ENCODE peak calls at places on chromosomes 5 and 9, in seven cellular contexts. One of them, this sample, is unnamed.

GRCh38 chr5:66122379-66123034 is 21.6 kb upstream of the SREK1 start:
- DNase-seq in astrocyte of the cerebellum: no peak
- DNase-seq in PC-3: peak; percentile 48
- DNase-seq in fibroblast of mammary gland: peak; percentile 57
- DNase-seq in A549: no peak
- DNase-seq in breast epithelium: no peak
- DNase-seq in ascending aorta: no peak
- DNase-seq in this sample: no peak

GRCh38 chr9:8613346-8613825 is 813.8 kb upstream of the DMAC1 start:
- DNase-seq in fibroblast of mammary gland: peak; percentile 10
- DNase-seq in A549: no peak
- DNase-seq in PC-3: no peak
- DNase-seq in breast epithelium: no peak
- DNase-seq in astrocyte of the cerebellum: no peak
- DNase-seq in ascending aorta: no peak
- DNase-seq in this sample: no peak

GRCh38 chr5:145180341-145180740 is 654.8 kb downstream of the PRELID2 start:
- DNase-seq in astrocyte of the cerebellum: no peak
- DNase-seq in PC-3: no peak
- DNase-seq in ascending aorta: no peak
- DNase-seq in fibroblast of mammary gland: no peak
- DNase-seq in breast epithelium: no peak
- DNase-seq in A549: no peak
- DNase-seq in this sample: no peak

GRCh38 chr5:674630-675011 is 18.5 kb downstream of the TPPP start:
- DNase-seq in ascending aorta: no peak
- DNase-seq in A549: no peak
- DNase-seq in PC-3: peak; percentile 25
- DNase-seq in breast epithelium: peak; percentile 45
- DNase-seq in astrocyte of the cerebellum: no peak
- DNase-seq in fibroblast of mammary gland: no peak
- DNase-seq in this sample: no peak

GRCh38 chr9:16396389-16396788 is 474.1 kb downstream of the BNC2 start:
- DNase-seq in ascending aorta: no peak
- DNase-seq in fibroblast of mammary gland: peak; percentile 93
- DNase-seq in PC-3: no peak
- DNase-seq in astrocyte of the cerebellum: no peak
- DNase-seq in A549: no peak
- DNase-seq in breast epithelium: no peak
- DNase-seq in this sample: no peak

GRCh38 chr9:109802491-109802890 is 22.5 kb downstream of the PALM2AKAP2 start:
- DNase-seq in breast epithelium: no peak
- DNase-seq in ascending aorta: no peak
- DNase-seq in astrocyte of the cerebellum: no peak
- DNase-seq in PC-3: no peak
- DNase-seq in fibroblast of mammary gland: no peak
- DNase-seq in A549: no peak
- DNase-seq in this sample: no peak

GRCh38 chr5:122257000-122257399 is 55.0 kb upstream of the SNCAIP start:
- DNase-seq in ascending aorta: no peak
- DNase-seq in fibroblast of mammary gland: no peak
- DNase-seq in PC-3: no peak
- DNase-seq in breast epithelium: no peak
- DNase-seq in astrocyte of the cerebellum: no peak
- DNase-seq in A549: no peak
- DNase-seq in this sample: no peak

GRCh38 chr9:79195904-79196303 is 375.9 kb upstream of the TLE4 start:
- DNase-seq in astrocyte of the cerebellum: no peak
- DNase-seq in A549: no peak
- DNase-seq in ascending aorta: no peak
- DNase-seq in PC-3: no peak
- DNase-seq in fibroblast of mammary gland: peak; percentile 79
- DNase-seq in breast epithelium: no peak
- DNase-seq in this sample: no peak

GRCh38 chr9:101081641-101082040 is 53.1 kb downstream of the PLPPR1 start:
- DNase-seq in ascending aorta: no peak
- DNase-seq in breast epithelium: no peak
- DNase-seq in astrocyte of the cerebellum: no peak
- DNase-seq in PC-3: no peak
- DNase-seq in A549: no peak
- DNase-seq in fibroblast of mammary gland: no peak
- DNase-seq in this sample: no peak

GRCh38 chr9:13860019-13860418 is 453.9 kb downstream of the NFIB start:
- DNase-seq in ascending aorta: no peak
- DNase-seq in A549: no peak
- DNase-seq in breast epithelium: no peak
- DNase-seq in astrocyte of the cerebellum: no peak
- DNase-seq in PC-3: no peak
- DNase-seq in fibroblast of mammary gland: peak; percentile 97
- DNase-seq in this sample: no peak

GRCh38 chr5:122772446-122772845 is 2.4 kb upstream of the SNX2 start:
- DNase-seq in breast epithelium: no peak
- DNase-seq in fibroblast of mammary gland: no peak
- DNase-seq in ascending aorta: no peak
- DNase-seq in A549: no peak
- DNase-seq in PC-3: peak; percentile 46
- DNase-seq in astrocyte of the cerebellum: peak; percentile 41
- DNase-seq in this sample: no peak

GRCh38 chr5:8601831-8602354 is 732.9 kb downstream of the MTRR start:
- DNase-seq in PC-3: peak; percentile 93
- DNase-seq in breast epithelium: no peak
- DNase-seq in fibroblast of mammary gland: no peak
- DNase-seq in ascending aorta: no peak
- DNase-seq in A549: no peak
- DNase-seq in astrocyte of the cerebellum: no peak
- DNase-seq in this sample: no peak

GRCh38 chr5:1004598-1005361 is 3.8 kb upstream of the NKD2 start:
- DNase-seq in breast epithelium: peak; percentile 76
- DNase-seq in fibroblast of mammary gland: peak; percentile 54
- DNase-seq in A549: peak; percentile 76
- DNase-seq in astrocyte of the cerebellum: no peak
- DNase-seq in PC-3: peak; percentile 55
- DNase-seq in ascending aorta: peak; percentile 77
- DNase-seq in this sample: peak; percentile 70

DNA sequence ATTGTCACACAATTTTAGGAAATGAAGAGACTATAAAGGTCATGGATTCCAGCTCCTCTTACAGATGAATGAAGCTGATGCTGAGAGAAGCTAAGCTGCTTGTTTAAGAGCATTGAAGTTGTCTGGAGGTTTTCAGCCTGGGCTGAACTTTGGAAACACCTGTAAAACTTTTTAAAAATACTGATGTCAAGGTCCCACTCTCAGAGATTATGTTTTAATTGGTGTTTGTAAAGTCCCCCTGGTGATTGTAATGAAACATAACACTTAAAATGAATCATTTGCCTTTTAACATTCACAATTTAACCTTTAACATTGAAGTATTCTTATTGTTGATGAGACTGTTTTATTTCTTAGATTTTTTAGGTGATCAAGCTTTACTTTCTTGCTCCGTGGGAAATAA is 16.4 kb downstream of the RAD23B start:
- DNase-seq in A549: no peak
- DNase-seq in fibroblast of mammary gland: peak; percentile 21
- DNase-seq in breast epithelium: no peak
- DNase-seq in astrocyte of the cerebellum: no peak
- DNase-seq in ascending aorta: no peak
- DNase-seq in PC-3: peak; percentile 7
- DNase-seq in this sample: no peak
- TF ChIP-seq CTCF in A549: no peak
- TF ChIP-seq CTCF in fibroblast of mammary gland: peak; percentile 29
- TF ChIP-seq CTCF in breast epithelium: no peak
- TF ChIP-seq CTCF in astrocyte of the cerebellum: no peak
- TF ChIP-seq CTCF in ascending aorta: no peak
- TF ChIP-seq CTCF in PC-3: peak; percentile 44
- TF ChIP-seq CTCF in this sample: no peak

GRCh38 chr5:132754947-132755346 is 7.7 kb downstream of the CCNI2 start:
- DNase-seq in PC-3: peak; percentile 3
- DNase-seq in ascending aorta: no peak
- DNase-seq in breast epithelium: no peak
- DNase-seq in astrocyte of the cerebellum: no peak
- DNase-seq in fibroblast of mammary gland: peak; percentile 37
- DNase-seq in A549: peak; percentile 29
- DNase-seq in this sample: no peak

GRCh38 chr5:132752581-132753125 is 5.4 kb downstream of the CCNI2 start:
- DNase-seq in breast epithelium: no peak
- DNase-seq in fibroblast of mammary gland: no peak
- DNase-seq in A549: no peak
- DNase-seq in astrocyte of the cerebellum: no peak
- DNase-seq in PC-3: no peak
- DNase-seq in ascending aorta: no peak
- DNase-seq in this sample: no peak

GRCh38 chr5:132751971-132752580 is 4.8 kb downstream of the CCNI2 start:
- DNase-seq in fibroblast of mammary gland: no peak
- DNase-seq in astrocyte of the cerebellum: no peak
- DNase-seq in breast epithelium: no peak
- DNase-seq in PC-3: no peak
- DNase-seq in A549: no peak
- DNase-seq in ascending aorta: no peak
- DNase-seq in this sample: no peak

GRCh38 chr5:132754111-132754510 is 6.9 kb downstream of the CCNI2 start:
- DNase-seq in PC-3: no peak
- DNase-seq in breast epithelium: no peak
- DNase-seq in A549: no peak
- DNase-seq in astrocyte of the cerebellum: no peak
- DNase-seq in fibroblast of mammary gland: no peak
- DNase-seq in ascending aorta: no peak
- DNase-seq in this sample: no peak

DNA sequence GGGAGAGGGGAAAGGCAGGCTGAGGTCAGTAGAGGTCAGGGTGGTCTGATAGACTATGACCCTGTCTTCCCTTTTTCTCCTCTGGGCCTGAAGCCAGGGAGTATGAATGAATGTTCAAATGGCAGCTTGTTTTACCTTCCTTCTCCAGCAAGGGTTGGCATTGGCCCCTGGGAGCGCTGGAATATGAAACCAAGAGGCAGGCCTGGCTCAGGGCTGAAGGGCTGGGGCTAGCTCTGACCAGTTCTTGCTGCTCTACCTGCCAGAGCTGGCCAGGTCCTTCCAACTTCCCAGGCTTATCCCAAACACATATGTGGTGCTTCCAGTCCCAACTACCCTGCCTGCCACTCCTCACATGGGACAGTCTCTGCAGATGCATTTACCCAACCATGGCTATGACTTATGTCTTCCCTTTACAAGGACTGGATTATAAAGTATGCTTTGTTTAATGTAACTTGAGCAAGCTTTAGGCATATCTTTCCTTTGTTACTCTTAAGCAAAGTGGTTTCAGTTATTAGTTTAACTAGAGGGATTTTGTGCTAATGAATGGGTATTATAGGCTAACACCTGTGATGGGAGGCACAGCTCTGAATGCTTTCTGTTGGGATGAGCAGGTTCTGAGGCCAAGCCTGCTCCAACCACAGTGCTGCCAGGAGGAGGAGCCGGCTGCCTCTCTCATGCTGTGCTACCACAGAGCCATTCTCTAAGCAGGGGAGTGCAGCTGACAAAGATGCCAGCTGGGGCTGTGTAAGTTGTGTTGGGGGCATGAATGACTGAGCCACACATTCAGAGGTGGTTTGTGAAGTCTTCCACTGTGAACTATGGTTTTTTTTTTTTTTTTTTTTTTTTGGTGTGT is 6.1 kb downstream of the CCNI2 start:
- DNase-seq in PC-3: no peak
- DNase-seq in ascending aorta: no peak
- DNase-seq in fibroblast of mammary gland: no peak
- DNase-seq in astrocyte of the cerebellum: no peak
- DNase-seq in A549: peak; percentile 18
- DNase-seq in breast epithelium: no peak
- DNase-seq in this sample: no peak
- TF ChIP-seq CTCF in PC-3: no peak
- TF ChIP-seq CTCF in ascending aorta: no peak
- TF ChIP-seq CTCF in fibroblast of mammary gland: peak; percentile 3
- TF ChIP-seq CTCF in astrocyte of the cerebellum: no peak
- TF ChIP-seq CTCF in A549: no peak
- TF ChIP-seq CTCF in breast epithelium: no peak
- TF ChIP-seq CTCF in this sample: no peak

GRCh38 chr9:68496356-68496755 is 44.3 kb downstream of the TMEM252 start:
- DNase-seq in PC-3: no peak
- DNase-seq in breast epithelium: no peak
- DNase-seq in fibroblast of mammary gland: peak; percentile 13
- DNase-seq in astrocyte of the cerebellum: no peak
- DNase-seq in A549: no peak
- DNase-seq in ascending aorta: no peak
- DNase-seq in this sample: no peak

GRCh38 chr9:68500457-68501158 is 40.1 kb downstream of the TMEM252 start:
- DNase-seq in A549: peak; percentile 80
- DNase-seq in ascending aorta: peak; percentile 81
- DNase-seq in PC-3: peak; percentile 90
- DNase-seq in astrocyte of the cerebellum: no peak
- DNase-seq in fibroblast of mammary gland: peak; percentile 11
- DNase-seq in breast epithelium: no peak
- DNase-seq in this sample: no peak

GRCh38 chr9:68497629-68498028 is 43.1 kb downstream of the TMEM252 start:
- DNase-seq in ascending aorta: no peak
- DNase-seq in A549: no peak
- DNase-seq in breast epithelium: no peak
- DNase-seq in astrocyte of the cerebellum: no peak
- DNase-seq in fibroblast of mammary gland: no peak
- DNase-seq in PC-3: no peak
- DNase-seq in this sample: no peak

GRCh38 chr9:68501159-68501506 is 39.5 kb downstream of the TMEM252 start:
- DNase-seq in breast epithelium: no peak
- DNase-seq in A549: no peak
- DNase-seq in astrocyte of the cerebellum: no peak
- DNase-seq in PC-3: no peak
- DNase-seq in fibroblast of mammary gland: no peak
- DNase-seq in ascending aorta: no peak
- DNase-seq in this sample: no peak

DNA sequence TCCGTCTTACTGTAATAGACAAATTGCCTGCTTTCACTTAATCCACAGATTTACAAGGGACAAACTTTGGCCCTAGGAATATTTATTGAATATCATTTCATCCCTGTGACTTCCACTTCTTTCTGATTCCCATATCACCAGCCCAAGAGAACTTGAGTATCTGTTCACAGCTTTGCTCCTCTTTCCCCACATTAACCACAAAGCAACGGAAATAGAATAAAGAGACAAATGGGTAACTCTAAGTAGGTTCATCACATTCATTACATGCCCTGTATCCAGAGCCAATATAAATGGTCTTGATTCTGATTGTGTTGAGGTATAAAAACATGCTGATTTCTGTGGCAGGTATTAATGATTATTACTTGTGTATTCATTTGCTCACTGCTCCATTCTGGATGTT is 41.9 kb downstream of the TMEM252 start:
- DNase-seq in PC-3: no peak
- DNase-seq in A549: no peak
- DNase-seq in astrocyte of the cerebellum: no peak
- DNase-seq in breast epithelium: no peak
- DNase-seq in fibroblast of mammary gland: no peak
- DNase-seq in ascending aorta: no peak
- DNase-seq in this sample: no peak
- TF ChIP-seq CTCF in PC-3: no peak
- TF ChIP-seq CTCF in A549: no peak
- TF ChIP-seq CTCF in astrocyte of the cerebellum: no peak
- TF ChIP-seq CTCF in breast epithelium: no peak
- TF ChIP-seq CTCF in fibroblast of mammary gland: no peak
- TF ChIP-seq CTCF in ascending aorta: no peak
- TF ChIP-seq CTCF in this sample: no peak

DNA sequence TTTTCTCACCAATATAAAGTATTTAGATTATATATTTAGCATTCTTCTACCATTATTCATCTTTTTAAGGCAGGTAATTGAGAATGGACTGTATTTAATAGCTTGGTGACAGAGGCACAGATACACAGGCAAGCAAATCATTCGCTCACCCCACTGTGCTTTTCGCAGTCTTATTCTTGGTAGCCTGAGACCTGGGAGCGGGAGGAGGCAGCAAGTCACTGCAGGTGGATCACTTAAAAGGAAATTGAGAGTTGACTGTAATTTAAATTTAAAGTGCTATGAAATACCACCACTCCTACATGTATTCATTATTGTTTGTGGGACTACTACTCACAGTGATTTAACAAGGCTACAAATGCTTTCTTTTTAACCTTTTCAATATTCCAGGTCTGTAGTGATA is 9.7 kb downstream of the RICTOR start:
- DNase-seq in ascending aorta: no peak
- DNase-seq in A549: no peak
- DNase-seq in astrocyte of the cerebellum: no peak
- DNase-seq in breast epithelium: no peak
- DNase-seq in PC-3: no peak
- DNase-seq in fibroblast of mammary gland: no peak
- DNase-seq in this sample: no peak
- TF ChIP-seq CTCF in ascending aorta: no peak
- TF ChIP-seq CTCF in A549: no peak
- TF ChIP-seq CTCF in astrocyte of the cerebellum: no peak
- TF ChIP-seq CTCF in breast epithelium: no peak
- TF ChIP-seq CTCF in PC-3: no peak
- TF ChIP-seq CTCF in fibroblast of mammary gland: no peak
- TF ChIP-seq CTCF in this sample: no peak